ENCODE peak calls at places on chromosomes 3 and 15, in eight cellular contexts. I, K, X, L, S, O, B and U are unnamed samples.

GRCh38 chr3:116445291-116445841 is at the start of gene LSAMP:
- DNase-seq in I (peak), K (peak), X (no peak), L (peak), S (no peak), O (no peak), B (peak), U (no peak)

GRCh38 chr3:61669676-61670299 is 108.4 kb downstream of the PTPRG start:
- DNase-seq in I (no peak), K (no peak), X (no peak), L (no peak), S (peak), O (no peak), B (no peak), U (no peak)

GRCh38 chr3:6035626-6036025 is 825.3 kb upstream of the GRM7 start:
- DNase-seq in I (no peak), K (peak), X (no peak), L (no peak), S (no peak), O (no peak), B (no peak), U (no peak)

GRCh38 chr3:124707667-124708066 is 22.6 kb upstream of the UMPS start:
- DNase-seq in I (no peak), K (no peak), X (peak), L (no peak), S (no peak), O (no peak), B (no peak), U (no peak)

GRCh38 chr3:52891615-52892081 is 5.7 kb downstream of the STIMATE start:
- DNase-seq in I (no peak), K (no peak), X (peak), L (no peak), S (no peak), O (no peak), B (peak), U (no peak)

GRCh38 chr15:64009798-64010241 is 36.5 kb downstream of the DAPK2 start:
- DNase-seq in I (no peak), K (no peak), X (peak), L (no peak), S (no peak), O (no peak), B (no peak), U (no peak)

GRCh38 chr3:46027736-46028397 is 584 bp upstream of the XCR1 start:
- DNase-seq in I (no peak), K (no peak), X (peak), L (no peak), S (no peak), O (no peak), B (no peak), U (no peak)

GRCh38 chr3:147361671-147362420 is 44.5 kb downstream of the ZIC4 start:
- DNase-seq in I (peak), K (no peak), X (peak), L (peak), S (no peak), O (peak), B (no peak), U (no peak)

GRCh38 chr3:119945286-119945685 is 149.0 kb downstream of the GSK3B start:
- DNase-seq in I (no peak), K (no peak), X (no peak), L (no peak), S (no peak), O (no peak), B (no peak), U (no peak)

GRCh38 chr3:154552338-154552737 is 122.3 kb upstream of the GPR149 start:
- DNase-seq in I (peak), K (no peak), X (no peak), L (no peak), S (no peak), O (no peak), B (no peak), U (no peak)

GRCh38 chr15:89442671-89443307 is 53.6 kb downstream of the RHCG start:
- DNase-seq in I (peak), K (no peak), X (peak), L (peak), S (no peak), O (peak), B (no peak), U (peak)

DNA sequence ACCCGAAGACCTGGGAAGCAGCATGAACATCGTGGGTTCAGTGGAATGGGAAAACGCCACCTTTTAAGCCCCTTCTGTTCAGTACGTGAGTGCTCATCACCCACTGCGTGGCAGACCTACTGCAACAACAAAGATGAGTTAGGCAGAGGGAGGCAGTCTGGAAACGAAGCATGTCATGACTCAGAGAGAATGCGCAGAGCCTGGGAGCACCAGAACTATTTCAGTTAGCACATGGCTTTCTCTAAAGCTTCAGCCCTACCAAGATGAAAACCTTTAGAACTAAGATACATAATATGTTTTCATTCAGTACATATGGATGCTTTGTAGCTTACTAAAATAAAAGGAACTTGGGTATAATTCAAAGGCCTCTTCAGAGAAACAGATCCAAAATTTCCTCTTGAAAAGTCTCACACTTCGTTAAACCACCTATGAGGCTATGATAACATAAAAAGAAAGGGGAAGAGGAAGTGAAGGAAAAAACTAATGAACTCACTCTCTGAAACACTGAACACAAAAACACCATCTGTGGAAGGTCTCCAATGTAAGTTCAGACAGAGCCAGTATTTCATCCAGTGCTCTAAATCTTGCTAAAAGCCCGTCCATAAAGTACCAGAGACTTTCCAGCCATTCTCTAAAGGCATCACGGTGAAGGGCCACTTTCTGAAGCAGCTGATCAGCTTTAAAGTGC is 140.1 kb downstream of the OCA2 start:
- DNase-seq in I (no peak), K (no peak), X (no peak), L (no peak), S (no peak), O (no peak), B (no peak), U (no peak)
- TF ChIP-seq CTCF in I (no peak), K (no peak), X (no peak), L (no peak), S (no peak), O (no peak), B (no peak), U (no peak)

DNA sequence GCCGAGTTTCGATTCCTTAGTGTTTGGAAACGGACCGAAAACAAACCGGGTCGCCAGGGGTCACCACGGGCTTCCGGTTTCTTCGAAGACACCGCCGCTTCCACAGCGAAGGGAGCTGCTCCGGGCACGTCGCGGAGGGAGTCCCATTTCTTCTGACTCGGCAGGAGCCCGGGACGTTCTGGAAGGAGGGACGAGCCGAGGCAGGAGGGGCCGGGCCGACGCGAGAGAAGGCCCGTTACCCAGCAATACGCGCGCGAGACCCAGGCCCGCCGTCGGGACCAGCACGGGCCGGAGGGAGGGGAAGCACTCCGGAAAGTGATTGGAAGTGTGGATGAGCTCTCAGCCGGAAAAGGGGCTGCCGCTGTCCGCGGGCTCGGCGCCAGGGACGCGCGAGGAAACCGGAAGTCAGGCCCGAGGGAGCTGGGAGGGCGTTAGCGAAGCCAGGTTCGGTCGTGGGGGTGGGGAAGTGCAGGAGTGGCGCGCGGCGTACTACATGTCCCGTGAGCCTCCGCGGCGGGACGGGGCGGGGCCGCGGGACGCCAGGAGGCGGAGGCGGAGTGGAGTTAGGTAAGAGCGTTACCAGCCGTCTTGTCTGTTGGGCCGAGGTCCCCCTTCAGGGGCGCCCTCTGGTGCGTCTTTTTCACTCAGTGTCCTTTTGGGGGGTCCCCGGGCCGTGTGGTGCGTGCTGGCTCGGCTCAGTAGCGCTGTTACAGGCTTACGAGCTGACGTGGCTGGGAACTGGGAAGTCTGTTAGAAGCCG is at the start of the genes AZI2 and ZCWPW2:
- DNase-seq in I (peak), K (peak), X (peak), L (peak), S (peak), O (peak), B (peak), U (peak)
- TF ChIP-seq CTCF in I (no peak), K (peak), X (peak), L (peak), S (peak), O (peak), B (no peak), U (no peak)

DNA sequence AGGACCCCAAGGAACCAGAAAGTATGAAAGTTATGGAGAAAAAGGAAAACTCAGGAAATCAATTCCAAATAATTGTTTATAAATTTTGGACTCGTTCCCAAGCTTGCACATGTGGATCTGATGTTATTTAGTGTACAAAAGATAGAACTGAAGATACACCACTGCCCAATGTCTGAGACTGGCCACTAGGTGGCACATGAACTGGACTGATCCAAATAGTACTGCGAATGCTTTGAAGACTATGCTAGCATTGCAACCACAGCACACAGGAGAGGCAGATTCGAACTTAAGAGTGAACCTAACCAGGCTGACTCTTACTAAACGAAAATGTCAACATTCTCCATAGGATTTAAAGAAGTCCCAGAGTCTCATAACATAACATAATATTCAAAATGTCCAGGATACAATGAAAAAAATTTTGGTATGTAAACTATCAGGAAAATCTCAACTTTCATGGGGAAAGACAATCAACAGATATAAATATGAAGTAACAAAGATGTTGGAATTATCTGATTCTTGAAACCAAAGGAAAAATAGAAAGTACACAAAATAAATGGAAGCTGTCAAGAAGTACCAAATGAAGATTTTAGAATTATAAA is 596.7 kb downstream of the FGF12 start:
- DNase-seq in I (peak), K (no peak), X (peak), L (peak), S (no peak), O (no peak), B (peak), U (no peak)
- TF ChIP-seq CTCF in I (peak), K (peak), X (peak), L (peak), S (peak), O (peak), B (peak), U (peak)

DNA sequence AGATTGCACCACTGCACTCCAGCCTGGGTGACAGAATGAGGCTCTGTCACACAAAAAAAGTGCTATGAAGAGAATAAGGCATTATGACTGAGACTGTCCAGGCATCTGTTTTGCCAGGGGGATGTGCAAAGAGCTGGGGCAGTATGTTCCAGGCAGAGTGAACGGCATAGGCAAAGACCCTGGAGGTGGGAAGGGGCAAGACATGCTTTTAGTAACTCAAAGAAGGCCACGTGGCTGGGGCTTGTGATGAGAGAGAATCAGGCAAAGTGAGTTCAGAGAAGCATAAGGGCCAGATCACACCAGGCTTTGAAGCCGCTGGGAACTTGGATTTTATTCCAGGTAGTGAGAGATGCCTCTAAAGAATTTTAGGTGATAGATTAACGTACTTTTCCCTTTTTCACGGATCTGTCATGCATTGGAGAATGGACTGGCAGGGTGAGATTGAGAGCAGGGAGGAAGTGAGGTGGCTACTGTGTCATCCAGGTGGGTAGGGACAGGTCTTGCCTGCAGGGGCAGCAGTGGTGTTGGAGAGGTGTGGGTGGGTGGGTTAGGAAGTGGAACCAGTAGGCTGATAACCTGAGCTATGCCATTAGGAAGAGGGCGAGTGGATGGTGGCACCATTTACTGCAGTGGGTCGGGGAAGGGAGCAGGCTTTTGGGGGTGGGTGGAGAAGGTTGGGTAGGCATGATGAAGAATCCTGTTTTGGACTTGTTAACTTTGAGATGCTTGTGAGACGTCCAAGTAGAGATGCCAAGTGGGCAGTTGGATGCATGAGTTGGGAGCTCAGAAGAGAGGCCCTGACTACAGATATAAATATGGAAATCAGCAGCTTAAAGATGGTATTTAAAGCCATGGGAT is 31.6 kb downstream of the ATP2B2 start:
- DNase-seq in I (no peak), K (peak), X (no peak), L (no peak), S (no peak), O (no peak), B (no peak), U (no peak)
- TF ChIP-seq CTCF in I (no peak), K (no peak), X (no peak), L (no peak), S (no peak), O (no peak), B (no peak), U (no peak)

DNA sequence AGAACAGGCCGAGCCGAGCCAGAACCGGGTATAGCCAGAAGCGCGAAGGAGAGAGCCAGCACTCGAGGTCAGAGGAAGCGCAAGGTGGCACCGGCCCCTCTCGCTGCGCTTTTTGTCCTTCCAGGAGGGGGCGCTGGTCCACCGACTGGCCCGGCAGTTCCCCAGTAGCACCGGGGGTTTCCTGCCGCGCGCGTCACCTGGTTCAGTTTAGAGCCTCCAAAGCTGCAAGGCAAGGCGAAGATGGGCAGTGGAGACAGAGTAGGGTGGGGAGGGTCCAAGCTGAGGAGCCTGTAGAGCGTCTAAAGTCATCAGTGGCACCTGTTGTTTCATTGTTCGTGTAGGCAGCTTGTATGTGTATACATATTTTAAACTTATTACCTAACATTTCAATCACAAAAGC is 7.6 kb upstream of the NR2E3 start:
- DNase-seq in I (peak), K (no peak), X (no peak), L (no peak), S (no peak), O (no peak), B (no peak), U (no peak)
- TF ChIP-seq CTCF in I (peak), K (peak), X (peak), L (peak), S (peak), O (peak), B (peak), U (peak)

DNA sequence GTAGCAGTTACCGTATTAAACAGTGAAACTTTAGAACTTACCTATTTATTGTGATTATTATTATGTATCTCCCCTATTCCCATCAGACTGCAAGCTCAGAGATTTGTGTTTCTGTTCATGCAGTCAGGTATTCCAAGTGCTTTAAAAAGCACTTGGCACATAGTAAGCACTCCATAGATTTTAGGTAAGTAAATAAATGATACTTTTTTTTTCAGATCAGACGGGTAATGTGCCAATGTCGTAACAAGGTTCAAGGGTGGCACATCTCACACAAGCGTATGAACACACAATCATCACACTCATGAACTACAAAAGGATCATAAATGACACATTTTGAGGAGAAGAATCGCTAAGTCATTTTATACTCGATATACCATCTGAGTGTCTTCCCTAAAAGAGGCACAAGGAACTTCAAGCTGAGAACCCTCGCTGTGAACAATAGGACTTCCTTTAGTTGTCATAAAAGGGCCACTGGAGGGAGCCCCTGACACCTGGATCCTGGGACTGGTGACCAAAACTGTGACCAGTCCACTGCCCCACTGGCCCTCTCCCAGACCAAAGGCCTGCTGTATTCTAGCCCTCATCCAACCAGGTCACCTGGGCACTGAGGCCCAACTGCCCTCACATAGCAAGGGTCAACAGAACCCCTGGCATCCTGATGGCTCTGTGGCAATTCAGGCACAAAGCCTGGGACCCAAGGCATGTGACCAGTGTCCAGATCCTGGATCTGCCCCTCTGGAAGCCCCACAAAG is 32.1 kb downstream of the KIF9 start:
- DNase-seq in I (peak), K (peak), X (peak), L (no peak), S (no peak), O (no peak), B (peak), U (no peak)
- TF ChIP-seq CTCF in I (no peak), K (peak), X (peak), L (peak), S (peak), O (peak), B (peak), U (peak)